ENCODE peak calls at places on chromosomes 6 and 20, in six cellular contexts. P, D, M, E, R and S are unnamed samples. For H3K36me3, the result is how much of the 10 kb centered on the place peaks cover.

GRCh38 chr6:19465240-19465639 is 371.9 kb upstream of the ID4 start:
- DNase-seq in P (no peak), D (no peak), M (no peak), E (no peak), R (no peak), S (no peak)

GRCh38 chr6:82259389-82259788 is 11.8 kb upstream of the IBTK start:
- DNase-seq in P (no peak), D (no peak), M (no peak), E (no peak), R (no peak), S (no peak)

GRCh38 chr20:22575087-22575721 is 9.2 kb downstream of the FOXA2 start:
- DNase-seq in P (no peak), D (no peak), M (no peak), E (no peak), R (no peak), S (no peak)

GRCh38 chr6:120214097-120214496 is 864.5 kb upstream of the MAN1A1 start:
- DNase-seq in P (no peak), D (no peak), M (no peak), E (no peak), R (peak), S (no peak)

GRCh38 chr6:129209355-129209754 is 326.4 kb downstream of the LAMA2 start:
- DNase-seq in P (no peak), D (no peak), M (no peak), E (peak), R (peak), S (no peak)

GRCh38 chr6:13920584-13920983 is 4.2 kb upstream of the RNF182 start:
- DNase-seq in P (no peak), D (no peak), M (no peak), E (no peak), R (peak), S (no peak)

GRCh38 chr6:7137335-7138106 is 29.8 kb downstream of the RREB1 start:
- DNase-seq in P (peak), D (peak), M (no peak), E (peak), R (peak), S (peak)

GRCh38 chr6:71965404-71965803 is 79.1 kb downstream of the RIMS1 start:
- DNase-seq in P (no peak), D (no peak), M (no peak), E (no peak), R (peak), S (peak)

GRCh38 chr6:15132854-15133670 is 112.8 kb upstream of the JARID2 start:
- DNase-seq in P (no peak), D (peak), M (no peak), E (peak), R (peak), S (peak)

GRCh38 chr6:146429831-146430230 is 113.8 kb upstream of the RAB32 start:
- DNase-seq in P (no peak), D (no peak), M (no peak), E (no peak), R (no peak), S (no peak)

DNA sequence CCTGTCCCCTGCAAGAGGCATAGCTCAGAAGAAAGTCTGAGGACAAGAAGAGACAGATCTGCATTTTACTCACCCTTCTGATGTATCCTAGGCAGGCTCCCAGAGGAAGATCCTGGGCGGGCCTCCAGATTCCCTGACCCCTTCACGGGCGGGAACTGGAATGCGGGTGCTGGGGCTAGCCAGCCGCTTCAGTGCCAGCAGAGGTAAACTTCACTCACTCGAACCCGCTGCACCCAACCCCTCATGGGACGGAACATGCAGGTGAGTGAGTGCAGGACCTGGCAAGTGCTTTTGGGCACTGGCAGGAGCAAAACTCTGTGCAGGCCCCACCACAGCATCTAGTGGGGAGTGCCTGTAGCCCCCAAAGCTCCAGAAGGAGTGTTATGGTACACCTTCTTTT is 171.8 kb downstream of the MMS22L start:
- DNase-seq in P (no peak), D (no peak), M (no peak), E (no peak), R (no peak), S (no peak)
- H3K4me3 ChIP-seq in P (no peak), D (no peak), M (no peak), E (no peak), R (no peak), S (no peak)

DNA sequence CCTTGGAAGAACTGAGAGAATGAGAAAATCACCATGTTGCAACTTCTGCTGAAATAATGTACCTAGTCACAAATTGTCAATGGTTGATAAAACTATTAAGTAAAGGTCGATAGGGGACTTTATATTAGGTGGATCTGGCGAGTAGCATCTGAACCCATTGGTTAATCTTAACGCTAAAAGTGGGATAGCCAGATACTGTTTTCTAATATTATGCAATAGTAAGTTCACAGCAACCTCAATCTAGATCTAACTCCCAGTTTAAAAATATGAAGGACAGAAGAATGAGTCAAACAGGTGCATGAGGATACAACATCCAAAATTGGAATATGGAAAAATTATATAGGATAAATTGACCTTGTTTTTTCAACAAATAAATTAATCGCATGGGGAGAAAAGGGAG is 18.8 kb downstream of the PSMF1 start:
- DNase-seq in P (no peak), D (no peak), M (no peak), E (no peak), R (no peak), S (no peak)
- H3K36me3 ChIP-seq in P (under half), D (under half), M (half or more), E (under half), R (under half), S (under half)

DNA sequence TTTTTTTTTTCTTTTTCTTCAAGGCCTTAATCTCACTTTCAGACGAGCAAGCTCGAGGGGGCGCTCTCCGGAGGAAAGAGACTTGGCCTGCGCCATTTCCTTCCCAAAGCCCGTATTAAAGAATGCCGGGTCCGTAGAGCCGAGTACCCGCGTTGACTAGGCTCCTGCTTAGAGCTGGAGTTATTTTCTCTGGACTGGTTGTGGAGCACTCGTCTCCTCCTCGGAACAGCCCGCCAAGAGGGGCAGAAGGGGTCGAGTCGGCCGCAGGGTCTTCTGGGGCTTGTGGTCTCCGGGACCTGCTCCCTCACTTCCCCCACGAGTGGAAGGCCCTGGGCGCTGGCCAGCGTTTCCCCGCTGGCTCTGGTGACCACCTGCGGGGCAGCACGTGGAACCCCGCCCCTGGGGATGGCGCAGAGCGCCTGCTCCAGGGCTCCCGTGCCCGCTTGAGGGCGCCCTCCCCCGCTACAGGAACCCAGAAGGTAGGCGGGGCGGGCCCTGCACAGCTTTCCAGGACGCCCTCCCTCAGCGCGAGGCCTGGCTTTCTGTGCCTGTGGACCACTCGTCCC is 2.7 kb upstream of the MEI4 start:
- DNase-seq in P (peak), D (no peak), M (no peak), E (no peak), R (peak), S (no peak)
- H3K4me3 ChIP-seq in P (peak), D (no peak), M (peak), E (no peak), R (no peak), S (no peak)

GRCh38 chr20:36483205-36483918 is 58.0 kb upstream of the MYL9 start:
- DNase-seq in P (no peak), D (no peak), M (no peak), E (no peak), R (no peak), S (no peak)
- H3K36me3 ChIP-seq in P (under half), D (under half), M (under half), E (under half), R (under half), S (half or more)

GRCh38 chr20:5508044-5508443 is 191.3 kb upstream of the PROKR2 start:
- DNase-seq in P (no peak), D (no peak), M (no peak), E (no peak), R (no peak), S (no peak)

GRCh38 chr20:5509803-5510202 is 193.0 kb upstream of the PROKR2 start:
- DNase-seq in P (no peak), D (no peak), M (no peak), E (no peak), R (no peak), S (no peak)

GRCh38 chr20:5504061-5504739 is 187.4 kb upstream of the PROKR2 start:
- DNase-seq in P (peak), D (peak), M (no peak), E (no peak), R (peak), S (no peak)
- H3K4me3 ChIP-seq in P (peak), D (peak), M (peak), E (peak), R (peak), S (no peak)

GRCh38 chr6:159682265-159682664 is 10.8 kb downstream of the SOD2 start:
- DNase-seq in P (no peak), D (no peak), M (no peak), E (peak), R (no peak), S (no peak)
- H3K36me3 ChIP-seq in P (half or more), D (under half), M (half or more), E (under half), R (under half), S (half or more)